ENCODE peak calls at places on chromosomes 1 and 21, in five cellular contexts. Z is K562, D is H1, F is HepG2, X is SK-N-SH. H is an unnamed sample.

GRCh38 chr1:220326578-220326977 is 54.3 kb upstream of the RAB3GAP2 start:
- DNase-seq in F (no peak), Z (no peak), D (no peak), X (no peak), H (no peak)

GRCh38 chr1:2373551-2374259 is 17.6 kb downstream of the MORN1 start:
- DNase-seq in X (peak; percentile 33), D (no peak), F (no peak), Z (no peak), H (no peak)

GRCh38 chr1:37723390-37724078 is 31.2 kb downstream of the CDCA8 start:
- DNase-seq in F (peak; percentile 76), D (no peak), Z (no peak), X (no peak), H (no peak)

GRCh38 chr1:172144445-172145060 is 275.9 kb upstream of the C1orf105 start:
- DNase-seq in F (no peak), Z (no peak), D (no peak), X (peak; percentile 50), H (no peak)

GRCh38 chr1:11187000-11187399 is 2.2 kb upstream of the ANGPTL7 start:
- DNase-seq in X (no peak), F (no peak), Z (no peak), D (no peak), H (no peak)

GRCh38 chr1:160488347-160489058 is 34.6 kb downstream of the SLAMF6 start:
- DNase-seq in F (no peak), X (no peak), D (no peak), Z (no peak), H (no peak)

GRCh38 chr1:204520834-204521709 is 4.9 kb downstream of the MDM4 start:
- DNase-seq in F (no peak), D (no peak), X (no peak), Z (no peak), H (no peak)

GRCh38 chr1:8625981-8626898 is 191.2 kb downstream of the RERE start:
- DNase-seq in Z (peak; percentile 49), X (no peak), D (no peak), F (peak; percentile 78), H (no peak)

GRCh38 chr1:229203991-229204632 is 66.8 kb upstream of the RAB4A start:
- DNase-seq in X (no peak), Z (no peak), F (no peak), D (no peak), H (no peak)

GRCh38 chr1:219701453-219701852 is 88.5 kb upstream of the ZC3H11B start:
- DNase-seq in Z (no peak), D (no peak), X (no peak), F (no peak), H (no peak)

GRCh38 chr1:219913005-219913404 is 15.4 kb downstream of the SLC30A10 start:
- DNase-seq in X (no peak), F (no peak), D (no peak), Z (no peak), H (no peak)

GRCh38 chr1:147598631-147599361 is 57.5 kb downstream of the BCL9 start:
- DNase-seq in F (no peak), Z (no peak), D (no peak), X (peak; percentile 67), H (no peak)

GRCh38 chr1:44714944-44715571 is 15.9 kb downstream of the RNU5D-1 start:
- DNase-seq in Z (peak; percentile 86), X (peak; percentile 83), F (peak; percentile 72), D (no peak), H (no peak)

GRCh38 chr1:241703001-241703400 is 50.9 kb downstream of the WDR64 start:
- DNase-seq in D (no peak), X (no peak), Z (no peak), F (no peak), H (no peak)

GRCh38 chr1:221350091-221350490 is 391.8 kb downstream of the DUSP10 start:
- DNase-seq in Z (no peak), X (no peak), D (no peak), F (no peak), H (no peak)

GRCh38 chr1:75855010-75855409 is 58.3 kb downstream of the MSH4 start:
- DNase-seq in F (peak; percentile 75), D (no peak), Z (no peak), X (no peak), H (no peak)

GRCh38 chr1:163365186-163365585 is 43.4 kb downstream of the NUF2 start:
- DNase-seq in D (no peak), F (no peak), Z (no peak), X (no peak), H (no peak)

GRCh38 chr1:37498872-37499617 is 15.5 kb downstream of the MEAF6 start:
- DNase-seq in Z (no peak), D (no peak), X (peak; percentile 53), F (no peak), H (no peak)

GRCh38 chr21:37270576-37271365 is 3.6 kb upstream of the VPS26C start:
- DNase-seq in Z (no peak), D (no peak), X (no peak), F (no peak), H (no peak)

GRCh38 chr1:229199892-229200291 is 71.0 kb upstream of the RAB4A start:
- DNase-seq in F (no peak), X (no peak), D (no peak), Z (no peak), H (peak; percentile 32)

GRCh38 chr1:84936116-84936810 is 43.3 kb upstream of the LPAR3 start:
- DNase-seq in F (peak; percentile 55), D (no peak), Z (peak; percentile 62), X (peak; percentile 62), H (peak; percentile 11)

GRCh38 chr1:178938959-178939317 is 68.1 kb upstream of the ANGPTL1 start:
- DNase-seq in X (no peak), D (no peak), Z (no peak), F (no peak), H (no peak)

GRCh38 chr1:203301331-203301668 is 4.0 kb upstream of the BTG2 start:
- DNase-seq in X (no peak), Z (no peak), F (no peak), D (no peak), H (no peak)

GRCh38 chr21:33075596-33076195 is 5.8 kb downstream of the OLIG1 start:
- DNase-seq in Z (no peak), D (no peak), F (no peak), X (no peak), H (no peak)

GRCh38 chr1:29687166-29687565 is 450.8 kb downstream of the PTPRU start:
- DNase-seq in Z (no peak), X (no peak), F (no peak), D (no peak), H (no peak)

GRCh38 chr21:41778974-41779600 is 12.2 kb upstream of the RIPK4 start:
- DNase-seq in Z (peak; percentile 51), X (no peak), F (peak; percentile 62), D (no peak), H (no peak)

GRCh38 chr1:202625416-202626360 is 84.6 kb downstream of the SYT2 start:
- DNase-seq in X (peak; percentile 92), F (peak; percentile 41), D (peak; percentile 33), Z (peak; percentile 87), H (peak; percentile 74)

GRCh38 chr1:1144843-1145546 is 28.7 kb upstream of the TTLL10 start:
- DNase-seq in D (no peak), X (no peak), Z (peak; percentile 70), F (no peak), H (no peak)

GRCh38 chr1:100543640-100544039 is 5.7 kb downstream of the GPR88 start:
- DNase-seq in F (peak; percentile 40), Z (no peak), D (no peak), X (no peak), H (no peak)

GRCh38 chr1:42992043-42992697 is 33.5 kb upstream of the SLC2A1 start:
- DNase-seq in D (no peak), Z (no peak), X (no peak), F (no peak), H (no peak)

GRCh38 chr1:243667591-243667990 is 182.5 kb downstream of the AKT3 start:
- DNase-seq in F (no peak), Z (no peak), X (no peak), D (no peak), H (no peak)

GRCh38 chr1:156232222-156232621 is 9.8 kb upstream of the BGLAP start:
- DNase-seq in Z (no peak), F (no peak), D (no peak), X (no peak), H (no peak)

GRCh38 chr1:2638466-2639115 is 5.8 kb upstream of the MMEL1 start:
- DNase-seq in Z (no peak), F (no peak), D (no peak), X (no peak), H (no peak)

DNA sequence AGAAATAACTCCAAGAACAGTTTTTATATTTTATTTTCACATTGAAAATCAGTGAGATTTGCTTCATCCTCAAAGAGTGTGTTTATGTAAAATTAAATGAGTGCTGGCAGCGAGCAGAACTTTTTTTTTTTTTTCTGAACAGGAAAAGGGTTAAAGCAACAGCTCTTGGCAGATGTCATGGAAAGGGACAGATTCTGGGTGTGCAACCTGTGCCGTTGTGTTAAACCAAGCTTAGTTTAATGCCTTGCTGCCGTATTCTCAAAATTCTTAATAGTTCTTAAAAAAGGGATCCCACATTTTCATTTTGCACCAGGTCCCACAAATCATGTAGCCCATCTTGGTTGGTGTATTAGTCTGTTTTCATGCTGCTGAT is 227.4 kb upstream of the VAMP3 start:
- DNase-seq in X (no peak), F (no peak), D (no peak), Z (no peak), H (no peak)
- TF ChIP-seq TAF1 in X (no peak), F (no peak), D (no peak), Z (no peak), H (no peak)

GRCh38 chr1:101781437-101781836 is 215.3 kb downstream of the OLFM3 start:
- DNase-seq in F (no peak), Z (no peak), D (no peak), X (peak; percentile 3), H (no peak)
- TF ChIP-seq TAF1 in F (no peak), Z (no peak), D (no peak), X (no peak), H (no peak)

GRCh38 chr1:67058242-67058641 is 4.3 kb upstream of the SLC35D1 start:
- DNase-seq in X (no peak), D (no peak), F (peak; percentile 48), Z (no peak), H (no peak)
- TF ChIP-seq TAF1 in X (no peak), D (no peak), F (no peak), Z (no peak), H (no peak)

DNA sequence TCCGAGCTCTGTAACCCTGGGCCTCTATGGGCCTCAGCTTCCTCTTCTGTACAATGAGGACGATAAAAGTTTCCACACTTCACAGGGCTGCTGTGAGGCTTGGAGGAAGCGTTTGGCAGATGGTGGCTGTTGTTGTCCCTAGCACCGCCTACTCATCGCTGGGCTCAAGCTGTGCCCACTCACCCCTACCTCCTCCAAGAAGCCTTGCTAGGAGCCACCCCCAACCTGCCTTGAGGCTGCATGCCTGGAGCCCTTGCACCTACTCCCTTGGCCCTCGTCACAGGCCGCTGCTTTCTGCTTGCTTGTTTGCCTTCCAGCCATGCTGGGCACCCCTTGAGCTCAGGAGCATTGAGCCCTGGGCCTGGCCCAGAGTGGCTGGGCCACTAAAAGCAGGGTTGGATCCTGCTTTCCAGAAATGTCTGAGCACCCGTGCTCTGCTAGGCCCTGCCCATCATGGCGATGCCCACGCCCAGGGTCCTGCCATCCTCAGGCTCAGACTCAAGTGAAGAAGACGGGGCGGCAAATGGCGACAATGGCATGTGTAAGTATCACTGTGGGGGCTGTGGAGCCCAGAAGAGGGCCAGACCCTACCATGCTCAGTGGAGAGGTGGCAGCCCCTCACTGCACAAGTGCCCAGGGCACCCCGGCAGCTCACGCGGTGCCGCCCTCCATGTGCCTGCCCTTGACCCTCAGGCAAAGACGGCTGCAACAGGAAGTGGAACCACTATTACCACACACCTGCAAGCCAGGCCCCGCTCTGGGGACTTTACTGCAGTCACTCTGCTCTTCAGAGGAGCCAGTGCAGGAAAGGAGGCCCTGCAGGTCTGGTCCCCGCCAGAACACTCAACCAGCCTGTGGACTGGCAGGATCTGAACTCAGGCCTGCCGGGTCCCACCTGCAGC is 9.5 kb downstream of the SH3BGRL3 start:
- DNase-seq in F (no peak), X (no peak), D (no peak), Z (no peak), H (peak; percentile 73)
- TF ChIP-seq TAF1 in F (no peak), X (no peak), D (no peak), Z (no peak), H (no peak)